ENCODE peak calls at places on chromosomes 2 and 18, in eight cellular contexts. G, K, L, U, W, Q, O and R are unnamed samples.

GRCh38 chr2:239225921-239226561 is 174.8 kb downstream of the HDAC4 start:
- DNase-seq in G (no peak), K (peak), L (no peak), U (no peak), W (peak), Q (no peak), O (no peak), R (peak)

GRCh38 chr2:118148809-118149208 is 60.5 kb downstream of the INSIG2 start:
- DNase-seq in G (no peak), K (no peak), L (no peak), U (no peak), W (no peak), Q (no peak), O (no peak), R (no peak)

GRCh38 chr2:69132960-69133590 is 120.1 kb downstream of the ANTXR1 start:
- DNase-seq in G (no peak), K (no peak), L (no peak), U (no peak), W (no peak), Q (no peak), O (no peak), R (no peak)

GRCh38 chr18:73164430-73164829 is 296.6 kb upstream of the NETO1 start:
- DNase-seq in G (no peak), K (no peak), L (no peak), U (no peak), W (no peak), Q (no peak), O (no peak), R (no peak)

GRCh38 chr2:238005528-238005927 is 38.7 kb downstream of the UBE2F start:
- DNase-seq in G (peak), K (no peak), L (no peak), U (no peak), W (no peak), Q (no peak), O (no peak), R (no peak)

GRCh38 chr2:96893289-96894150 is 23.6 kb upstream of the SEMA4C start:
- DNase-seq in G (no peak), K (no peak), L (no peak), U (no peak), W (no peak), Q (no peak), O (no peak), R (no peak)

GRCh38 chr2:69168950-69169695 is 156.1 kb downstream of the ANTXR1 start:
- DNase-seq in G (no peak), K (no peak), L (no peak), U (no peak), W (no peak), Q (no peak), O (no peak), R (no peak)

GRCh38 chr18:42052137-42052708 is 97.2 kb downstream of the PIK3C3 start:
- DNase-seq in G (no peak), K (peak), L (no peak), U (no peak), W (no peak), Q (peak), O (no peak), R (no peak)

GRCh38 chr2:17791121-17791902 is 24.9 kb upstream of the MSGN1 start:
- DNase-seq in G (no peak), K (peak), L (no peak), U (no peak), W (no peak), Q (no peak), O (no peak), R (no peak)

GRCh38 chr2:17660219-17660618 is 93.4 kb downstream of the SMC6 start:
- DNase-seq in G (no peak), K (no peak), L (no peak), U (no peak), W (no peak), Q (no peak), O (no peak), R (no peak)

GRCh38 chr2:31191931-31192330 is 25.4 kb downstream of the CAPN14 start:
- DNase-seq in G (no peak), K (no peak), L (no peak), U (no peak), W (no peak), Q (no peak), O (no peak), R (no peak)

GRCh38 chr2:171923206-171923605 is 945 bp downstream of the HAT1 start:
- DNase-seq in G (peak), K (peak), L (peak), U (no peak), W (peak), Q (no peak), O (no peak), R (peak)

GRCh38 chr2:118973542-118973951 is 31.6 kb downstream of the MARCO start:
- DNase-seq in G (no peak), K (no peak), L (no peak), U (no peak), W (no peak), Q (no peak), O (no peak), R (peak)

GRCh38 chr18:62863629-62864028 is 148.3 kb downstream of the PHLPP1 start:
- DNase-seq in G (no peak), K (peak), L (no peak), U (no peak), W (no peak), Q (no peak), O (no peak), R (no peak)

GRCh38 chr18:9172506-9173127 is 36.0 kb downstream of the ANKRD12 start:
- DNase-seq in G (no peak), K (no peak), L (no peak), U (no peak), W (no peak), Q (no peak), O (no peak), R (no peak)
- H3K4me3 ChIP-seq in G (no peak), K (no peak), L (no peak), U (no peak), W (no peak), Q (no peak), O (no peak), R (no peak)

GRCh38 chr2:50466694-50467093 is 565.2 kb downstream of the NRXN1 start:
- DNase-seq in G (no peak), K (no peak), L (no peak), U (no peak), W (no peak), Q (no peak), O (no peak), R (no peak)
- H3K27ac ChIP-seq in G (no peak), K (no peak), L (no peak), U (no peak), W (no peak), Q (no peak), O (no peak), R (no peak)

GRCh38 chr2:226649871-226650660 is 149.6 kb downstream of the IRS1 start:
- DNase-seq in G (peak), K (peak), L (peak), U (peak), W (peak), Q (peak), O (peak), R (peak)
- H3K4me3 ChIP-seq in G (no peak), K (no peak), L (no peak), U (no peak), W (no peak), Q (no peak), O (no peak), R (no peak)

GRCh38 chr2:102032368-102033027 is 40.7 kb downstream of the IL1R2 start:
- DNase-seq in G (peak), K (no peak), L (no peak), U (no peak), W (no peak), Q (no peak), O (no peak), R (peak)

GRCh38 chr2:102037681-102038080 is 45.9 kb downstream of the IL1R2 start:
- DNase-seq in G (no peak), K (peak), L (no peak), U (no peak), W (no peak), Q (no peak), O (no peak), R (no peak)

GRCh38 chr2:102033028-102033749 is 41.4 kb downstream of the IL1R2 start:
- DNase-seq in G (peak), K (peak), L (peak), U (no peak), W (peak), Q (no peak), O (peak), R (peak)

GRCh38 chr2:102033750-102034682 is 42.3 kb downstream of the IL1R2 start:
- DNase-seq in G (peak), K (no peak), L (no peak), U (no peak), W (no peak), Q (no peak), O (no peak), R (no peak)

GRCh38 chr2:102034683-102035606 is 43.2 kb downstream of the IL1R2 start:
- DNase-seq in G (no peak), K (no peak), L (no peak), U (no peak), W (no peak), Q (no peak), O (no peak), R (no peak)
- H3K27ac ChIP-seq in G (peak), K (no peak), L (peak), U (no peak), W (peak), Q (no peak), O (peak), R (no peak)